ENCODE peak calls at places on chromosomes 12 and 14, in four cellular contexts. F, D, O and Q are unnamed samples.

GRCh38 chr12:104064842-104065441 is 611 bp downstream of the HCFC2 start:
- DNase-seq in F (no peak), O (no peak), D (no peak), Q (peak; percentile 8)

GRCh38 chr12:47383942-47384341 is 304.2 kb upstream of the AMIGO2 start:
- DNase-seq in D (peak; percentile 90), F (no peak), O (no peak), Q (no peak)

GRCh38 chr12:105014603-105015002 is 28.5 kb downstream of the NOPCHAP1 start:
- DNase-seq in O (no peak), D (no peak), F (no peak), Q (no peak)

GRCh38 chr12:49296034-49296835 is 1.3 kb downstream of the PRPH start:
- DNase-seq in F (no peak), D (no peak), O (peak; percentile 87), Q (peak; percentile 59)

GRCh38 chr14:100246809-100247428 is 8.0 kb downstream of the YY1 start:
- DNase-seq in F (no peak), D (peak; percentile 47), O (peak; percentile 34), Q (peak; percentile 89)

GRCh38 chr12:96069511-96070231 is 34.3 kb upstream of the LTA4H start:
- DNase-seq in D (no peak), F (no peak), O (no peak), Q (no peak)

GRCh38 chr12:116015525-116015924 is 262.0 kb downstream of the MED13L start:
- DNase-seq in O (no peak), F (no peak), D (peak; percentile 68), Q (peak; percentile 33)

GRCh38 chr14:61406198-61406597 is 84.8 kb downstream of the PRKCH start:
- DNase-seq in D (no peak), O (peak; percentile 39), F (no peak), Q (peak; percentile 84)

GRCh38 chr12:4908694-4909396 is 860 bp upstream of the KCNA1 start:
- DNase-seq in D (no peak), F (peak; percentile 90), O (peak; percentile 99), Q (peak; percentile 95)

GRCh38 chr14:51298895-51299294 is 58.8 kb downstream of the TMX1 start:
- DNase-seq in F (no peak), O (no peak), D (peak; percentile 53), Q (no peak)

GRCh38 chr14:33966276-33966675 is 15.4 kb upstream of the EGLN3 start:
- DNase-seq in F (no peak), D (no peak), O (no peak), Q (peak; percentile 57)

GRCh38 chr12:50639721-50640120 is 124.2 kb upstream of the ATF1 start:
- DNase-seq in D (no peak), F (no peak), O (no peak), Q (no peak)

GRCh38 chr14:105473033-105473676 is 1.5 kb upstream of the CRIP2 start:
- DNase-seq in O (no peak), F (no peak), D (no peak), Q (no peak)

GRCh38 chr12:53065975-53066593 is 13.1 kb downstream of the SPRYD3 start:
- DNase-seq in D (peak; percentile 81), O (peak; percentile 80), F (no peak), Q (peak; percentile 74)

GRCh38 chr12:29660847-29661246 is 122.9 kb downstream of the TMTC1 start:
- DNase-seq in D (no peak), F (no peak), O (no peak), Q (no peak)

GRCh38 chr12:113259499-113259953 is 38.3 kb downstream of the TPCN1 start:
- DNase-seq in F (no peak), D (no peak), O (no peak), Q (peak; percentile 72)

GRCh38 chr12:98998697-98999299 is 353.7 kb downstream of the APAF1 start:
- DNase-seq in O (no peak), F (no peak), D (peak; percentile 38), Q (peak; percentile 47)

GRCh38 chr14:51724650-51725049 is 72.9 kb downstream of the FRMD6 start:
- DNase-seq in O (no peak), D (peak; percentile 7), F (no peak), Q (no peak)

GRCh38 chr12:8603858-8604257 is 8.8 kb downstream of the AICDA start:
- DNase-seq in F (no peak), O (peak; percentile 40), D (no peak), Q (peak; percentile 59)

GRCh38 chr12:123916729-123917128 is 55.9 kb downstream of the CCDC92 start:
- DNase-seq in D (peak; percentile 27), O (no peak), F (no peak), Q (peak; percentile 34)

GRCh38 chr12:49545815-49546214 is 7.0 kb downstream of the KCNH3 start:
- DNase-seq in O (no peak), D (no peak), F (no peak), Q (no peak)

GRCh38 chr12:112294793-112295192 is 87.4 kb downstream of the HECTD4 start:
- DNase-seq in D (peak; percentile 51), O (no peak), F (no peak), Q (no peak)

GRCh38 chr12:14941369-14941768 is 3.0 kb upstream of the ERP27 start:
- DNase-seq in F (no peak), O (no peak), D (no peak), Q (no peak)

GRCh38 chr12:79058342-79058741 is 193.8 kb downstream of the SYT1 start:
- DNase-seq in D (peak; percentile 46), O (no peak), F (no peak), Q (peak; percentile 41)

GRCh38 chr14:54838931-54839512 is 63.6 kb downstream of the GCH1 start:
- DNase-seq in D (no peak), F (no peak), O (no peak), Q (no peak)

GRCh38 chr14:54836231-54836630 is 66.4 kb downstream of the GCH1 start:
- DNase-seq in O (no peak), F (no peak), D (no peak), Q (no peak)

GRCh38 chr14:54830650-54831049 is 72.0 kb downstream of the GCH1 start:
- DNase-seq in F (no peak), O (no peak), D (no peak), Q (no peak)

GRCh38 chr14:54837508-54838149 is 65.0 kb downstream of the GCH1 start:
- DNase-seq in F (no peak), D (no peak), O (no peak), Q (no peak)

GRCh38 chr14:54834727-54835126 is 67.9 kb downstream of the GCH1 start:
- DNase-seq in D (no peak), O (no peak), F (no peak), Q (no peak)
- H3K27ac ChIP-seq in D (no peak overlapping the region), O (no peak overlapping the region), F (no peak overlapping the region), Q (no peak overlapping the region)

GRCh38 chr14:23446291-23446851 is 10.9 kb upstream of the MYH7 start:
- DNase-seq in D (no peak), F (no peak), O (no peak), Q (no peak)
- H4K5ac ChIP-seq in D (no peak overlapping the region), F (no peak overlapping the region), O (no peak overlapping the region), Q (no peak overlapping the region)

GRCh38 chr12:73413974-73414373 is 1123.7 kb upstream of the ATXN7L3B start:
- DNase-seq in D (no peak), O (no peak), F (no peak), Q (no peak)
- H3K4me1 ChIP-seq in D (no peaks in the 10 kb centered on the region), O (no peaks in the 10 kb centered on the region), F (no peaks in the 10 kb centered on the region), Q (no peaks in the 10 kb centered on the region)

GRCh38 chr14:73235531-73236155 is 1.7 kb upstream of the PAPLN start:
- DNase-seq in O (peak; percentile 60), F (peak; percentile 39), D (no peak), Q (peak; percentile 82)
- H3K27ac ChIP-seq in O (no peak overlapping the region), F (peak overlapping the region; percentile 82), D (no peak overlapping the region), Q (peak overlapping the region; percentile 2)

GRCh38 chr14:54718046-54718445 is 151.1 kb downstream of the SAMD4A start:
- DNase-seq in O (no peak), D (peak; percentile 81), F (no peak), Q (no peak)

GRCh38 chr14:54715811-54716210 is 148.9 kb downstream of the SAMD4A start:
- DNase-seq in O (no peak), D (no peak), F (no peak), Q (no peak)

GRCh38 chr14:54712371-54712998 is 145.6 kb downstream of the SAMD4A start:
- DNase-seq in F (no peak), D (peak; percentile 59), O (no peak), Q (no peak)

GRCh38 chr14:54713364-54713763 is 146.4 kb downstream of the SAMD4A start:
- DNase-seq in F (no peak), D (peak; percentile 65), O (no peak), Q (no peak)

DNA sequence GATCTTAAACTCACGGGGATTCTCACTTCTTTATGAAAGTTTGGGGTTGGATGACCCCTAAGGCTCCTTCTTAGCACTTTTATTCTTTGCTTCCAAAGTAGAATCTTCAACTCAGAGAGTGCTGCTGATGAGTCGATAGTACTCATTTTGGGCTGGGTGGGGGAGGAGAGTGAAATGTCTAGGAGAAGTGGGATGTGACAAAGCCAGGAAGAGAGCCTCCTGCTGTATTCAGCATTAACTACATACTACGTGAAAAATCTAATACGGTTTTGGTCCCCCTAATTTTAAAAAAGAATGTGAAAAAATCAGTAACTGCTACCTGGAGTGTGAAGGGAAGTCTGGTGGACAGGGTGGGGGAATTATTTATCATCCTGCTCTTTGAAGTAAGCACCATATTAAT is 148.3 kb downstream of the SAMD4A start:
- DNase-seq in O (no peak), D (peak; percentile 53), F (no peak), Q (peak; percentile 44)
- H4K5ac ChIP-seq in O (no peak overlapping the region), D (peak overlapping the region; percentile 43), F (no peak overlapping the region), Q (no peak overlapping the region)

DNA sequence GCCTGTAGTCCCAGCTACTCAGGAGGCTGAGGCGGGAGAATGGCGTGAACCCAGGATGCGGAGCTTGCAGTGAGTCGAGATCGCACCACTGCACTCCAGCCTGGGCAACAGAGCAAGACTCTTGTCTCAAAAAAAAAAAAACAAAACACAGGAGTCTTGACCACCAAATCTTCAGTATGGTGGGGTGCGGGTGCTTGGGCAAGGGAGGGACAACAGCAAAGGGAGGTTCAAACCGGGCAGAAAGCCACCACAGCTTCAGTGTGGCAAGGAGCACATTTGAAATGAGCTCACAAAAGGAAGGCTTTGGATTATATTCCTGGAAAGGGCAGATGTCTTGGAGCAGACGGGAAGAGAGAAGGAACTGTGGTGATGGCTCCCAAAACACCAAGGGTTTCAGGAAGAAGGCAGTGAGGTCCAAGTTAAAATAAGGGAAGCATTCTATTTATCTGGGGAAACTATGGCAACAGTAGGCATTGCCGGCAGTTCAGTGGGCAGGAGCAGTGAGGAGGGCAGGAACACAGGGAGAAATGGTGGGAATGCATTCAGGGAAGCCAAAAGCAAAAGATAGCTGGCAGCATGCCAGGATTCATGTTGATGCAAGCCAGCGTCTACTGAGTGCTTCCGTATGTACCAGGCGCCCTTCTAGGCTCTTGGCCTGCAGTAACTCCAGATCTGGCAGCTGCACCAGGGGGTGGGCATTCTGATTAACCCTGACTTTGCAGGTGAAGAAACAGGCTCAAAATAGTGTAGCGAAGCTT is 51.0 kb upstream of the SRSF5 start:
- DNase-seq in F (no peak), O (no peak), D (peak; percentile 70), Q (no peak)
- H3K4me1 ChIP-seq in F (peaks cover 39% of the 10 kb centered on the region), O (peaks cover 5% of the 10 kb centered on the region), D (peaks cover 37% of the 10 kb centered on the region), Q (peaks cover 12% of the 10 kb centered on the region)

GRCh38 chr12:132908145-132909029 is 21.0 kb upstream of the CHFR start:
- DNase-seq in D (peak; percentile 94), O (peak; percentile 100), F (peak; percentile 97), Q (peak; percentile 100)
- H3K27ac ChIP-seq in D (peak overlapping the region; percentile 47), O (no peak overlapping the region), F (peak overlapping the region; percentile 13), Q (peak overlapping the region; percentile 67)

GRCh38 chr14:85332401-85332800 is 197.5 kb upstream of the FLRT2 start:
- DNase-seq in D (no peak), O (no peak), F (no peak), Q (no peak)
- H4K5ac ChIP-seq in D (no peak overlapping the region), O (no peak overlapping the region), F (no peak overlapping the region), Q (no peak overlapping the region)